ENCODE peak calls at places on chromosome 17, in four cellular contexts. Z is skeletal muscle cell; S is stimulated activated CD4-positive, alpha-beta T cell treated with anti-CD3 and anti-CD28 coated beads, Interleukin-12 subunit alpha, Interleukin-12 subunit beta, amount 100 ng/mL, for 4 hours; A is T-helper 2 cell. V is an unnamed sample.

GRCh38 chr17:8075081-8075480 is 12.4 kb downstream of the ALOX12B start:
- DNase-seq in S (no peak), A (no peak), Z (no peak), V (no peak)

GRCh38 chr17:43398724-43399595 is at the start of gene ARL4D:
- DNase-seq in A (peak; percentile 82), Z (no peak), S (peak; percentile 81), V (peak; percentile 66)

GRCh38 chr17:71486171-71486740 is 634.6 kb upstream of the SOX9 start:
- DNase-seq in A (no peak), Z (peak; percentile 75), S (no peak), V (no peak)

GRCh38 chr17:73822371-73822770 is 178.1 kb upstream of the SDK2 start:
- DNase-seq in S (no peak), Z (no peak), A (no peak), V (no peak)

GRCh38 chr17:79036609-79037008 is 12.6 kb downstream of the C1QTNF1 start:
- DNase-seq in Z (peak; percentile 79), A (no peak), S (no peak), V (no peak)

GRCh38 chr17:81187120-81187519 is 21.1 kb upstream of the AATK start:
- DNase-seq in A (no peak), Z (no peak), S (no peak), V (no peak)

GRCh38 chr17:73309727-73310555 is 1.9 kb downstream of the CDC42EP4 start:
- DNase-seq in S (no peak), A (no peak), Z (no peak), V (no peak)

GRCh38 chr17:29140051-29140582 is 40.1 kb downstream of the MYO18A start:
- DNase-seq in S (peak; percentile 72), A (peak; percentile 68), Z (no peak), V (no peak)

GRCh38 chr17:16342979-16343378 is 10.3 kb downstream of the CENPV start:
- DNase-seq in A (no peak), Z (no peak), S (no peak), V (no peak)

GRCh38 chr17:80781188-80781577 is 210.5 kb upstream of the CHMP6 start:
- DNase-seq in S (no peak), A (no peak), Z (no peak), V (no peak)

GRCh38 chr17:50834126-50834785 is 1.1 kb upstream of the WFIKKN2 start:
- DNase-seq in S (no peak), A (no peak), Z (no peak), V (no peak)

V was measured in progenitor cell of endocrine pancreas.